ENCODE peak calls at places on chromosomes 2 and 18, in seven cellular contexts. P is endodermal cell; O is activated CD8-positive, alpha-beta T cell treated with anti-CD3 and anti-CD28 coated beads for 36 hours; A is keratinocyte; J is GM10248; N is transverse colon; X is WTC11. H is an unnamed sample.
A peak's percentile ranks its signal among the peaks of the same experiment; 100 is the strongest.

GRCh38 chr2:68420254-68420910 is 46.7 kb downstream of the FBXO48 start:
- DNase-seq in P (no peak), O (no peak), A (no peak), J (no peak), N (no peak), X (no peak), H (no peak)

GRCh38 chr2:224816816-224817215 is 100.7 kb upstream of the CCDC195 start:
- DNase-seq in P (no peak), O (no peak), A (peak; percentile 9), J (no peak), N (no peak), X (no peak), H (no peak)

GRCh38 chr2:217085543-217085942 is 225.7 kb upstream of the TNP1 start:
- DNase-seq in P (peak; percentile 29), O (no peak), A (no peak), J (no peak), N (no peak), X (no peak), H (peak; percentile 42)

GRCh38 chr2:26607698-26608097 is 33.5 kb downstream of the CIB4 start:
- DNase-seq in P (no peak), O (no peak), A (no peak), J (no peak), N (no peak), X (no peak), H (peak; percentile 76)

GRCh38 chr18:32712860-32713259 is 60.0 kb downstream of the KLHL14 start:
- DNase-seq in P (no peak), O (no peak), A (no peak), J (no peak), N (no peak), X (no peak), H (no peak)

GRCh38 chr18:22417496-22418188 is at the start of gene CTAGE1:
- DNase-seq in P (peak; percentile 90), O (no peak), A (no peak), J (no peak), N (no peak), X (peak; percentile 83), H (no peak)

GRCh38 chr2:65228249-65228750 is 669 bp downstream of the ACTR2 start:
- DNase-seq in P (no peak), O (no peak), A (no peak), J (peak; percentile 70), N (no peak), X (no peak), H (no peak)

GRCh38 chr2:119248311-119248710 is 24.7 kb downstream of the STEAP3 start:
- DNase-seq in P (no peak), O (peak; percentile 16), A (no peak), J (no peak), N (no peak), X (no peak), H (no peak)

GRCh38 chr2:175854665-175855064 is 147.4 kb downstream of the LNPK start:
- DNase-seq in P (no peak), O (no peak), A (no peak), J (no peak), N (no peak), X (no peak), H (no peak)

GRCh38 chr2:437772-438393 is 150.0 kb upstream of the ALKAL2 start:
- DNase-seq in P (no peak), O (peak; percentile 75), A (no peak), J (peak; percentile 77), N (peak; percentile 77), X (no peak), H (no peak)

GRCh38 chr2:69166812-69167468 is 154.0 kb downstream of the ANTXR1 start:
- DNase-seq in P (no peak), O (no peak), A (no peak), J (no peak), N (no peak), X (no peak), H (no peak)

GRCh38 chr18:70377317-70377799 is 88.5 kb downstream of the SOCS6 start:
- DNase-seq in P (no peak), O (no peak), A (no peak), J (no peak), N (no peak), X (no peak), H (no peak)

GRCh38 chr2:143357956-143358355 is 228.7 kb downstream of the ARHGAP15 start:
- DNase-seq in P (no peak), O (no peak), A (no peak), J (no peak), N (no peak), X (peak; percentile 16), H (no peak)

GRCh38 chr18:44601447-44601846 is 79.2 kb upstream of the SETBP1 start:
- DNase-seq in P (no peak), O (no peak), A (peak; percentile 62), J (no peak), N (no peak), X (no peak), H (no peak)

GRCh38 chr2:111042772-111043771 is 77.6 kb upstream of the BCL2L11 start:
- DNase-seq in P (peak; percentile 28), O (peak; percentile 67), A (no peak), J (peak; percentile 67), N (no peak), X (no peak), H (peak; percentile 74)

GRCh38 chr2:32946314-32947075 is at the start of gene LTBP1:
- DNase-seq in P (peak; percentile 89), O (peak; percentile 69), A (no peak), J (peak; percentile 79), N (peak; percentile 84), X (peak; percentile 66), H (peak; percentile 87)

GRCh38 chr2:169476459-169476858 is 2.8 kb upstream of the BBS5 start:
- DNase-seq in P (no peak), O (no peak), A (no peak), J (no peak), N (no peak), X (no peak), H (no peak)

GRCh38 chr2:71001592-71002570 is 7.2 kb upstream of the TEX261 start:
- DNase-seq in P (peak; percentile 90), O (no peak), A (no peak), J (peak; percentile 5), N (no peak), X (peak; percentile 63), H (no peak)

GRCh38 chr18:77127769-77128671 is 4.6 kb downstream of the MBP start:
- DNase-seq in P (no peak), O (peak; percentile 70), A (peak; percentile 94), J (no peak), N (peak; percentile 59), X (no peak), H (no peak)

GRCh38 chr18:774811-775210 is 37.2 kb downstream of the YES1 start:
- DNase-seq in P (no peak), O (no peak), A (no peak), J (no peak), N (no peak), X (no peak), H (no peak)

GRCh38 chr2:94874277-94874997 is 3.2 kb downstream of the TEKT4 start:
- DNase-seq in P (peak; percentile 89), O (peak; percentile 73), A (no peak), J (peak; percentile 90), N (peak; percentile 47), X (peak; percentile 92), H (peak; percentile 84)

GRCh38 chr2:212421571-212422334 is 116.8 kb downstream of the ERBB4 start:
- DNase-seq in P (no peak), O (no peak), A (no peak), J (no peak), N (no peak), X (no peak), H (no peak)

GRCh38 chr2:106192752-106193490 is 1.2 kb downstream of the UXS1 start:
- DNase-seq in P (peak; percentile 76), O (peak; percentile 79), A (peak; percentile 30), J (peak; percentile 62), N (peak; percentile 53), X (no peak), H (no peak)

GRCh38 chr2:172462393-172463381 is 35.3 kb downstream of the ITGA6 start:
- DNase-seq in P (no peak), O (peak; percentile 55), A (no peak), J (peak; percentile 20), N (peak; percentile 44), X (no peak), H (no peak)
- TF ChIP-seq CTCF in P (no peak), O (peak; percentile 19), A (no peak), J (no peak), N (no peak), X (peak; percentile 17), H (no peak)

DNA sequence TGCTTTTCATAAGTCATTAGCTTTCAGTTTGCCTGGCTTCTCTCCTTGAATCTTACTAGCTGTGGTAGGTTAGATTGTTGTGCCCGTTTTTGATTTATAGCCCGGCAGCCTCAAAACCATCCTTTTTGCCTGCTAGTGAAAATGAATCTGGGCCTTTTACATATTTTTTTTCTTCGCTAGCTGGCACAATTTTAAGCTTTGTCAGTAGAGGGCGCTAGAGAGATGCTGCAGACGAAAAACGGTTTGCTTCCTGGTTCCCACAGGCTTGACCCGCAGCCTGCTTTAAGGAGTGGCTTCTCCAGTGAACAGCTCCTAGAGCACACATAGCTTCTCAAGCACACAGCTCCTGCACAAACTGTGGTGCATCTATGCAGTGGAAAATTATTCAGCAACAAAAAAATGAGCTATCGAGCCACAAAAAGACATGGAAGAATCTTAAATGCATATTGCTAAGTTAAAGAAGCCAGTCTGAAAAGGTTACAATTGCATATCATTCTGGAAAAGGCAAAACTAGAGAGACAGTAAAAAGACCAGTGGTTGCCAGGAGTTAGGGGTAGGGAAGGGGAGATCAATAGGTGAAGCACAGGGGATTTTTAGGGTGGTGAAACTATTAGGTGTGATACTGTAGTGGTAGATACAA is 47.9 kb downstream of the E2F6 start:
- DNase-seq in P (peak; percentile 70), O (peak; percentile 5), A (no peak), J (no peak), N (no peak), X (peak; percentile 26), H (no peak)
- TF ChIP-seq CTCF in P (peak; percentile 70), O (peak; percentile 53), A (peak; percentile 52), J (peak; percentile 18), N (peak; percentile 46), X (peak; percentile 43), H (peak; percentile 28)

GRCh38 chr2:29100564-29100963 is 14.7 kb upstream of the CLIP4 start:
- DNase-seq in P (no peak), O (no peak), A (no peak), J (no peak), N (no peak), X (no peak), H (no peak)

GRCh38 chr2:29096969-29097368 is 18.2 kb upstream of the CLIP4 start:
- DNase-seq in P (no peak), O (no peak), A (no peak), J (no peak), N (no peak), X (no peak), H (no peak)

DNA sequence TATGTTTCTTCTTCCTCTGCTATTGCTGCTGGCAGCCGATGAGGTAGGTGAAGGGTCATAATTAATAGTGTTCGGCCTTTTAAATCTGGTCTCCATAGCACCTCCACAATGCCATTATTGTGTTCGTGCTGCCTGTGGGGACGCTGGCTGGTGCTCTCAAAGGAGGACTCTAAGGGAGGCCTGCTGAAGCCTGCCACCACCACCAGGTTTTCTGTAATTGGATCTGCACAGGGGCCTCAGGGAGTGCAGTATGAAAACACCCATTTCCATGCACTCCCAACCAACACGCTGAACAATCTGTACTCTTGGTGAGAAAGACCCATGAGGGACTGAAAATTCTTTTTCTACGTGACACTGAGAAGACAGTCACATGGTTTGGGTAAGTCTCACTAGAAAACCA is 17.6 kb upstream of the CLIP4 start:
- DNase-seq in P (no peak), O (no peak), A (no peak), J (no peak), N (no peak), X (no peak), H (no peak)
- TF ChIP-seq CTCF in P (no peak), O (no peak), A (no peak), J (no peak), N (no peak), X (no peak), H (no peak)

GRCh38 chr2:96527052-96527964 is 9.2 kb upstream of the ARID5A start:
- DNase-seq in P (peak; percentile 82), O (peak; percentile 87), A (no peak), J (peak; percentile 83), N (peak; percentile 42), X (peak; percentile 59), H (no peak)
- TF ChIP-seq CTCF in P (peak; percentile 73), O (peak; percentile 43), A (no peak), J (peak; percentile 29), N (peak; percentile 21), X (no peak), H (peak; percentile 46)

H was measured in osteocyte.